ENCODE peak calls at places on chromosomes 5 and 9, in eight cellular contexts. L is PC-9, S is PC-3, J is epithelial cell of esophagus, W is prostate gland, Z is pancreas, K is colonic mucosa, E is dorsolateral prefrontal cortex. T is an unnamed sample.
A peak's percentile ranks its signal among the peaks of the same experiment; 100 is the strongest.

GRCh38 chr5:589588-589987 is 22.6 kb upstream of the CEP72 start:
- DNase-seq in W (no peak), Z (no peak), L (no peak), S (no peak), K (no peak), E (no peak), J (no peak), T (no peak)

GRCh38 chr9:13786131-13786530 is 506.6 kb upstream of the MPDZ start:
- DNase-seq in W (no peak), K (no peak), E (no peak), Z (no peak), L (no peak), S (no peak), J (no peak), T (peak; percentile 45)

GRCh38 chr5:40078907-40079575 is 600.7 kb upstream of the PTGER4 start:
- DNase-seq in S (no peak), K (no peak), L (peak; percentile 45), Z (no peak), E (no peak), W (no peak), J (peak; percentile 11), T (no peak)

GRCh38 chr5:50751064-50751657 is 84.7 kb downstream of the PARP8 start:
- DNase-seq in S (peak; percentile 39), L (no peak), W (peak; percentile 31), J (peak; percentile 65), K (peak; percentile 27), Z (no peak), E (no peak), T (peak; percentile 48)

GRCh38 chr5:135138116-135138850 is 104.3 kb upstream of the PITX1 start:
- DNase-seq in Z (no peak), W (no peak), L (peak; percentile 75), S (peak; percentile 54), K (no peak), E (no peak), J (peak; percentile 83), T (no peak)

GRCh38 chr5:87340716-87341115 is 72.0 kb downstream of the CCNH start:
- DNase-seq in Z (no peak), W (no peak), K (no peak), S (no peak), E (no peak), L (no peak), J (no peak), T (peak; percentile 27)

GRCh38 chr9:3508531-3509374 is 17.0 kb downstream of the RFX3 start:
- DNase-seq in Z (no peak), K (no peak), J (peak; percentile 87), E (no peak), L (no peak), W (peak; percentile 14), S (no peak), T (peak; percentile 6)

GRCh38 chr9:83920469-83920941 is 727 bp downstream of the KIF27 start:
- DNase-seq in S (peak; percentile 53), J (peak; percentile 58), L (peak; percentile 53), E (peak; percentile 44), K (peak; percentile 80), W (peak; percentile 71), Z (no peak), T (peak; percentile 50)

GRCh38 chr9:12705738-12706391 is 12.7 kb downstream of the TYRP1 start:
- DNase-seq in L (no peak), K (no peak), W (no peak), Z (no peak), E (no peak), J (no peak), S (peak; percentile 19), T (no peak)

GRCh38 chr9:13787234-13787833 is 507.8 kb upstream of the MPDZ start:
- DNase-seq in L (no peak), S (no peak), J (no peak), Z (no peak), E (no peak), K (no peak), W (no peak), T (peak; percentile 44)

GRCh38 chr9:125977223-125977622 is 230.1 kb downstream of the PBX3 start:
- DNase-seq in K (no peak), S (peak; percentile 54), E (no peak), J (peak; percentile 56), L (peak; percentile 53), Z (no peak), W (no peak), T (peak; percentile 10)

GRCh38 chr9:129902735-129903134 is 67.5 kb downstream of the USP20 start:
- DNase-seq in E (no peak), J (no peak), L (no peak), W (no peak), K (no peak), S (no peak), Z (no peak), T (no peak)

GRCh38 chr9:3043369-3043768 is 199.5 kb upstream of the PUM3 start:
- DNase-seq in E (no peak), K (no peak), L (no peak), Z (no peak), W (no peak), S (no peak), J (no peak), T (peak; percentile 19)

GRCh38 chr9:92589918-92590317 is 54.1 kb upstream of the ECM2 start:
- DNase-seq in L (no peak), W (no peak), K (no peak), E (no peak), J (peak; percentile 52), Z (no peak), S (no peak), T (no peak)

GRCh38 chr5:54904425-54904824 is 81.0 kb downstream of the ESM1 start:
- DNase-seq in K (no peak), E (no peak), L (peak; percentile 51), S (peak; percentile 51), J (peak; percentile 62), W (no peak), Z (no peak), T (peak; percentile 75)

GRCh38 chr9:129384887-129385614 is 207.0 kb upstream of the IER5L start:
- DNase-seq in W (no peak), S (no peak), J (no peak), E (peak; percentile 26), Z (no peak), K (no peak), L (no peak), T (no peak)

GRCh38 chr9:112665347-112665746 is 52.6 kb downstream of the INIP start:
- DNase-seq in K (no peak), E (no peak), L (no peak), S (peak; percentile 40), J (peak; percentile 36), W (no peak), Z (no peak), T (peak; percentile 41)

GRCh38 chr5:136329791-136330190 is 35.6 kb downstream of the TRPC7 start:
- DNase-seq in J (no peak), Z (no peak), L (no peak), W (no peak), E (no peak), K (no peak), S (no peak), T (no peak)

GRCh38 chr5:122183098-122183794 is 53.9 kb downstream of the ZNF474 start:
- DNase-seq in Z (peak; percentile 25), W (peak; percentile 92), K (peak; percentile 93), L (no peak), E (peak; percentile 41), J (peak; percentile 94), S (peak; percentile 77), T (peak; percentile 85)

GRCh38 chr5:134070979-134071849 is 43.3 kb upstream of the TCF7 start:
- DNase-seq in E (no peak), S (no peak), K (no peak), W (no peak), J (peak; percentile 14), L (no peak), Z (peak; percentile 77), T (peak; percentile 7)

GRCh38 chr9:95373069-95373681 is 55.7 kb upstream of the FANCC start:
- DNase-seq in L (no peak), K (no peak), J (no peak), S (peak; percentile 72), E (no peak), Z (no peak), W (no peak), T (no peak)

GRCh38 chr5:173055722-173055982 is 500 bp upstream of the CREBRF start:
- DNase-seq in E (no peak), J (no peak), S (no peak), K (peak; percentile 23), W (no peak), Z (no peak), L (no peak), T (no peak)

GRCh38 chr5:138657360-138657759 is 82.2 kb upstream of the HSPA9 start:
- DNase-seq in K (no peak), E (no peak), S (no peak), Z (no peak), L (no peak), J (no peak), W (no peak), T (no peak)

GRCh38 chr5:91281409-91281808 is 101.7 kb downstream of the ARRDC3 start:
- DNase-seq in E (no peak), K (no peak), W (no peak), L (peak; percentile 93), Z (no peak), J (peak; percentile 80), S (peak; percentile 62), T (peak; percentile 82)

GRCh38 chr5:168898261-168898911 is 319.2 kb upstream of the PANK3 start:
- DNase-seq in J (no peak), E (no peak), S (no peak), Z (no peak), K (no peak), L (no peak), W (no peak), T (no peak)

DNA sequence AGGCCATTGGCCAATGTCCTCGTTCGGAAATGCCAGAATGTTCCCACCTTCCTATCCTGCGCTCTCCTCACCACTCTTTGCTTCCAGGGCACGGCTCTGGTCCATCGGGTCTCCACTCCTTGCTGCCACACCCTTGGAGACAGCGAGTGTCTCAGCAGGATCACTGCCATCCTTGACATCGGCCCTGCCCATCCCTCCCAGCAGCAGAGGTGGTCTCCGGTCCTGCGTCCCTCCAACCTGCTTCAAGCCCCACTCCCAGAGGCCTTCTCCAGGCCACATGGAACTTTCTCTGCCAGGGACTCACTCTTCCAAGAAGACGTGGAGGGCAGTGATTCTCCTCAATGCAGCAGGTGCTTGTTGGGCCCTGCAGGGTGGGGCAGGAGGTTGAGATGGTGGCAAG is 42.7 kb downstream of the IRX2 start:
- DNase-seq in W (no peak), L (no peak), E (no peak), K (no peak), J (no peak), S (no peak), Z (no peak), T (no peak)
- TF ChIP-seq CTCF in W (no peak), L (no peak), E (no peak), K (no peak), J (no peak), S (no peak), Z (no peak), T (no peak)

GRCh38 chr9:110065527-110065926 is 142.4 kb downstream of the C9orf152 start:
- DNase-seq in J (peak; percentile 53), K (no peak), S (no peak), L (no peak), W (no peak), Z (no peak), E (no peak), T (peak; percentile 89)
- H3K4me3 ChIP-seq in J (no peak overlapping the region), K (no peak overlapping the region), S (no peak overlapping the region), L (no peak overlapping the region), W (no peak overlapping the region), Z (no peak overlapping the region), E (no peak overlapping the region), T (no peak overlapping the region)

GRCh38 chr5:28710360-28710759 is 1672.0 kb upstream of the CDH9 start:
- DNase-seq in S (peak; percentile 22), W (no peak), K (no peak), L (no peak), Z (no peak), E (no peak), J (no peak), T (no peak)
- TF ChIP-seq CTCF in S (peak; percentile 44), W (no peak), K (no peak), L (peak; percentile 41), Z (no peak), E (no peak), J (peak; percentile 9), T (no peak)

GRCh38 chr5:174687503-174687902 is 36.9 kb upstream of the MSX2 start:
- DNase-seq in Z (no peak), E (no peak), W (no peak), L (no peak), S (no peak), K (no peak), J (no peak), T (no peak)
- H3K4me3 ChIP-seq in Z (no peak overlapping the region), E (no peak overlapping the region), W (no peak overlapping the region), L (no peak overlapping the region), S (no peak overlapping the region), K (no peak overlapping the region), J (no peak overlapping the region), T (no peak overlapping the region)